ENCODE peak calls at places on chromosome 2, in nine cellular contexts. X is DMS53, Q is hippocampal formation, Y is amygdala, U is mucosa of gallbladder, C is HT1080, W is H7, B is left colon, T is RCC 7860. O is an unnamed sample.

GRCh38 chr2:6639870-6640639 is 225.7 kb downstream of the CMPK2 start:
- DNase-seq in X (no peak), Q (no peak), Y (no peak), U (no peak), C (no peak), W (peak), B (no peak), T (no peak), O (peak)

GRCh38 chr2:130920417-130921030 is 83.8 kb downstream of the ARHGEF4 start:
- DNase-seq in X (peak), Q (peak), Y (no peak), U (peak), C (peak), W (peak), B (peak), T (peak), O (peak)

GRCh38 chr2:113407446-113408099 is 29.9 kb upstream of the ZNG1B start:
- DNase-seq in X (no peak), Q (no peak), Y (no peak), U (peak), C (peak), W (no peak), B (no peak), T (no peak), O (no peak)

GRCh38 chr2:227479865-227480475 is 8.0 kb downstream of the AGFG1 start:
- DNase-seq in X (peak), Q (no peak), Y (no peak), U (no peak), C (no peak), W (no peak), B (no peak), T (no peak), O (no peak)

GRCh38 chr2:79982445-79982844 is 322.1 kb downstream of the LRRTM1 start:
- DNase-seq in X (peak), Q (peak), Y (no peak), U (no peak), C (peak), W (peak), B (peak), T (no peak), O (peak)

GRCh38 chr2:172249986-172250385 is 147.3 kb upstream of the DLX2 start:
- DNase-seq in X (no peak), Q (no peak), Y (no peak), U (no peak), C (peak), W (no peak), B (no peak), T (peak), O (no peak)

GRCh38 chr2:1591978-1592907 is 152.1 kb downstream of the PXDN start:
- DNase-seq in X (no peak), Q (no peak), Y (no peak), U (peak), C (no peak), W (peak), B (peak), T (no peak), O (no peak)

GRCh38 chr2:207801259-207801658 is 31.6 kb upstream of the FZD5 start:
- DNase-seq in X (peak), Q (no peak), Y (no peak), U (no peak), C (no peak), W (peak), B (no peak), T (no peak), O (no peak)

GRCh38 chr2:168146892-168147810 is 100.2 kb downstream of the STK39 start:
- DNase-seq in X (no peak), Q (no peak), Y (no peak), U (no peak), C (no peak), W (no peak), B (no peak), T (no peak), O (no peak)

GRCh38 chr2:74186038-74186437 is 7.4 kb upstream of the MOB1A start:
- DNase-seq in X (peak), Q (peak), Y (no peak), U (peak), C (no peak), W (no peak), B (no peak), T (no peak), O (no peak)

GRCh38 chr2:122445003-122445402 is 689.6 kb downstream of the TSN start:
- DNase-seq in X (no peak), Q (no peak), Y (no peak), U (no peak), C (no peak), W (no peak), B (no peak), T (no peak), O (no peak)

GRCh38 chr2:150888337-150888736 is 373.3 kb downstream of the RBM43 start:
- DNase-seq in X (no peak), Q (no peak), Y (no peak), U (no peak), C (no peak), W (no peak), B (no peak), T (no peak), O (no peak)

GRCh38 chr2:26576565-26577441 is 64.4 kb downstream of the CIB4 start:
- DNase-seq in X (peak), Q (no peak), Y (no peak), U (no peak), C (no peak), W (peak), B (no peak), T (no peak), O (no peak)

GRCh38 chr2:232369126-232369955 is 9.2 kb upstream of the ALPP start:
- DNase-seq in X (no peak), Q (no peak), Y (no peak), U (no peak), C (no peak), W (peak), B (no peak), T (no peak), O (no peak)

GRCh38 chr2:51597086-51597485 is 565.2 kb upstream of the NRXN1 start:
- DNase-seq in X (no peak), Q (no peak), Y (no peak), U (no peak), C (no peak), W (peak), B (no peak), T (no peak), O (no peak)

GRCh38 chr2:198135481-198135934 is 331.1 kb downstream of the PLCL1 start:
- DNase-seq in X (no peak), Q (no peak), Y (no peak), U (no peak), C (no peak), W (no peak), B (no peak), T (no peak), O (no peak)